ENCODE peak calls at places on chromosomes 5 and 9, in nine cellular contexts. One of them, this sample, is unnamed.
A peak's percentile ranks its signal among the peaks of the same experiment; 100 is the strongest.

GRCh38 chr5:114192108-114192507 is 169.8 kb upstream of the KCNN2 start:
- DNase-seq in effector CD4-positive, alpha-beta T cell: no peak
- DNase-seq in stimulated activated CD8-positive, alpha-beta memory T cell treated with anti-CD3 and anti-CD28 coated beads, Interleukin-15, amount 100 ng/mL, for 24 hours: no peak
- DNase-seq in IMR-90: peak; percentile 88
- DNase-seq in non-pigmented ciliary epithelial cell: no peak
- DNase-seq in cardiac muscle cell: no peak
- DNase-seq in HT1080: peak; percentile 86
- DNase-seq in Caco-2: no peak
- DNase-seq in activated T-cell treated with anti-CD3 and anti-CD28 coated beads for 1 hour: no peak
- DNase-seq in this sample: peak; percentile 66

GRCh38 chr5:132020568-132021339 is 9.3 kb upstream of the ACSL6 start:
- DNase-seq in non-pigmented ciliary epithelial cell: no peak
- DNase-seq in activated T-cell treated with anti-CD3 and anti-CD28 coated beads for 1 hour: no peak
- DNase-seq in HT1080: no peak
- DNase-seq in cardiac muscle cell: no peak
- DNase-seq in Caco-2: no peak
- DNase-seq in IMR-90: no peak
- DNase-seq in stimulated activated CD8-positive, alpha-beta memory T cell treated with anti-CD3 and anti-CD28 coated beads, Interleukin-15, amount 100 ng/mL, for 24 hours: no peak
- DNase-seq in effector CD4-positive, alpha-beta T cell: no peak
- DNase-seq in this sample: no peak

GRCh38 chr5:96292582-96293247 is 140.3 kb downstream of the PCSK1 start:
- DNase-seq in stimulated activated CD8-positive, alpha-beta memory T cell treated with anti-CD3 and anti-CD28 coated beads, Interleukin-15, amount 100 ng/mL, for 24 hours: no peak
- DNase-seq in cardiac muscle cell: peak; percentile 85
- DNase-seq in activated T-cell treated with anti-CD3 and anti-CD28 coated beads for 1 hour: no peak
- DNase-seq in HT1080: no peak
- DNase-seq in non-pigmented ciliary epithelial cell: no peak
- DNase-seq in IMR-90: no peak
- DNase-seq in effector CD4-positive, alpha-beta T cell: no peak
- DNase-seq in Caco-2: no peak
- DNase-seq in this sample: peak; percentile 39

GRCh38 chr9:118023649-118024048 is 319.4 kb downstream of the TLR4 start:
- DNase-seq in non-pigmented ciliary epithelial cell: no peak
- DNase-seq in effector CD4-positive, alpha-beta T cell: no peak
- DNase-seq in IMR-90: no peak
- DNase-seq in cardiac muscle cell: no peak
- DNase-seq in stimulated activated CD8-positive, alpha-beta memory T cell treated with anti-CD3 and anti-CD28 coated beads, Interleukin-15, amount 100 ng/mL, for 24 hours: no peak
- DNase-seq in activated T-cell treated with anti-CD3 and anti-CD28 coated beads for 1 hour: no peak
- DNase-seq in Caco-2: no peak
- DNase-seq in HT1080: peak; percentile 16
- DNase-seq in this sample: no peak

GRCh38 chr5:44292736-44293135 is 96.5 kb downstream of the FGF10 start:
- DNase-seq in cardiac muscle cell: no peak
- DNase-seq in effector CD4-positive, alpha-beta T cell: no peak
- DNase-seq in non-pigmented ciliary epithelial cell: no peak
- DNase-seq in Caco-2: no peak
- DNase-seq in stimulated activated CD8-positive, alpha-beta memory T cell treated with anti-CD3 and anti-CD28 coated beads, Interleukin-15, amount 100 ng/mL, for 24 hours: no peak
- DNase-seq in activated T-cell treated with anti-CD3 and anti-CD28 coated beads for 1 hour: no peak
- DNase-seq in IMR-90: no peak
- DNase-seq in HT1080: no peak
- DNase-seq in this sample: no peak

GRCh38 chr9:105385372-105385985 is 62.4 kb upstream of the FSD1L start:
- DNase-seq in HT1080: no peak
- DNase-seq in IMR-90: no peak
- DNase-seq in activated T-cell treated with anti-CD3 and anti-CD28 coated beads for 1 hour: no peak
- DNase-seq in stimulated activated CD8-positive, alpha-beta memory T cell treated with anti-CD3 and anti-CD28 coated beads, Interleukin-15, amount 100 ng/mL, for 24 hours: no peak
- DNase-seq in Caco-2: no peak
- DNase-seq in non-pigmented ciliary epithelial cell: no peak
- DNase-seq in effector CD4-positive, alpha-beta T cell: no peak
- DNase-seq in cardiac muscle cell: peak; percentile 48
- DNase-seq in this sample: peak; percentile 25

GRCh38 chr5:151157426-151158286 is at the start of gene ANXA6:
- DNase-seq in Caco-2: peak; percentile 83
- DNase-seq in HT1080: peak; percentile 86
- DNase-seq in effector CD4-positive, alpha-beta T cell: peak; percentile 59
- DNase-seq in non-pigmented ciliary epithelial cell: peak; percentile 28
- DNase-seq in stimulated activated CD8-positive, alpha-beta memory T cell treated with anti-CD3 and anti-CD28 coated beads, Interleukin-15, amount 100 ng/mL, for 24 hours: peak; percentile 41
- DNase-seq in activated T-cell treated with anti-CD3 and anti-CD28 coated beads for 1 hour: peak; percentile 51
- DNase-seq in cardiac muscle cell: peak; percentile 87
- DNase-seq in IMR-90: peak; percentile 73
- DNase-seq in this sample: peak; percentile 81

GRCh38 chr9:129823163-129823933 is 588 bp downstream of the TOR1A start:
- DNase-seq in Caco-2: no peak
- DNase-seq in stimulated activated CD8-positive, alpha-beta memory T cell treated with anti-CD3 and anti-CD28 coated beads, Interleukin-15, amount 100 ng/mL, for 24 hours: no peak
- DNase-seq in effector CD4-positive, alpha-beta T cell: peak; percentile 9
- DNase-seq in HT1080: peak; percentile 28
- DNase-seq in non-pigmented ciliary epithelial cell: no peak
- DNase-seq in cardiac muscle cell: peak; percentile 42
- DNase-seq in activated T-cell treated with anti-CD3 and anti-CD28 coated beads for 1 hour: no peak
- DNase-seq in IMR-90: peak; percentile 27
- DNase-seq in this sample: peak; percentile 66

GRCh38 chr9:89207026-89207425 is 28.4 kb upstream of the SHC3 start:
- DNase-seq in activated T-cell treated with anti-CD3 and anti-CD28 coated beads for 1 hour: no peak
- DNase-seq in stimulated activated CD8-positive, alpha-beta memory T cell treated with anti-CD3 and anti-CD28 coated beads, Interleukin-15, amount 100 ng/mL, for 24 hours: no peak
- DNase-seq in cardiac muscle cell: no peak
- DNase-seq in non-pigmented ciliary epithelial cell: no peak
- DNase-seq in IMR-90: no peak
- DNase-seq in Caco-2: no peak
- DNase-seq in effector CD4-positive, alpha-beta T cell: no peak
- DNase-seq in HT1080: no peak
- DNase-seq in this sample: no peak

GRCh38 chr9:124128568-124128967 is 117.0 kb downstream of the LHX2 start:
- DNase-seq in IMR-90: no peak
- DNase-seq in HT1080: no peak
- DNase-seq in Caco-2: no peak
- DNase-seq in stimulated activated CD8-positive, alpha-beta memory T cell treated with anti-CD3 and anti-CD28 coated beads, Interleukin-15, amount 100 ng/mL, for 24 hours: no peak
- DNase-seq in cardiac muscle cell: no peak
- DNase-seq in non-pigmented ciliary epithelial cell: no peak
- DNase-seq in effector CD4-positive, alpha-beta T cell: no peak
- DNase-seq in activated T-cell treated with anti-CD3 and anti-CD28 coated beads for 1 hour: no peak
- DNase-seq in this sample: no peak

GRCh38 chr9:33919276-33919897 is 102.4 kb downstream of the UBE2R2 start:
- DNase-seq in cardiac muscle cell: no peak
- DNase-seq in activated T-cell treated with anti-CD3 and anti-CD28 coated beads for 1 hour: no peak
- DNase-seq in stimulated activated CD8-positive, alpha-beta memory T cell treated with anti-CD3 and anti-CD28 coated beads, Interleukin-15, amount 100 ng/mL, for 24 hours: no peak
- DNase-seq in IMR-90: no peak
- DNase-seq in HT1080: no peak
- DNase-seq in Caco-2: no peak
- DNase-seq in effector CD4-positive, alpha-beta T cell: no peak
- DNase-seq in non-pigmented ciliary epithelial cell: no peak
- DNase-seq in this sample: no peak

GRCh38 chr9:98214811-98215210 is 22.4 kb upstream of the CORO2A start:
- DNase-seq in activated T-cell treated with anti-CD3 and anti-CD28 coated beads for 1 hour: no peak
- DNase-seq in stimulated activated CD8-positive, alpha-beta memory T cell treated with anti-CD3 and anti-CD28 coated beads, Interleukin-15, amount 100 ng/mL, for 24 hours: no peak
- DNase-seq in effector CD4-positive, alpha-beta T cell: no peak
- DNase-seq in cardiac muscle cell: no peak
- DNase-seq in HT1080: no peak
- DNase-seq in Caco-2: no peak
- DNase-seq in non-pigmented ciliary epithelial cell: no peak
- DNase-seq in IMR-90: no peak
- DNase-seq in this sample: no peak

GRCh38 chr9:74963043-74963442 is 10.3 kb upstream of the C9orf40 start:
- DNase-seq in Caco-2: no peak
- DNase-seq in cardiac muscle cell: no peak
- DNase-seq in non-pigmented ciliary epithelial cell: no peak
- DNase-seq in stimulated activated CD8-positive, alpha-beta memory T cell treated with anti-CD3 and anti-CD28 coated beads, Interleukin-15, amount 100 ng/mL, for 24 hours: no peak
- DNase-seq in effector CD4-positive, alpha-beta T cell: no peak
- DNase-seq in IMR-90: no peak
- DNase-seq in HT1080: no peak
- DNase-seq in activated T-cell treated with anti-CD3 and anti-CD28 coated beads for 1 hour: no peak
- DNase-seq in this sample: no peak

GRCh38 chr9:99907208-99907532 is 716 bp downstream of the STX17 start:
- DNase-seq in HT1080: no peak
- DNase-seq in cardiac muscle cell: no peak
- DNase-seq in non-pigmented ciliary epithelial cell: no peak
- DNase-seq in IMR-90: no peak
- DNase-seq in activated T-cell treated with anti-CD3 and anti-CD28 coated beads for 1 hour: no peak
- DNase-seq in Caco-2: no peak
- DNase-seq in stimulated activated CD8-positive, alpha-beta memory T cell treated with anti-CD3 and anti-CD28 coated beads, Interleukin-15, amount 100 ng/mL, for 24 hours: no peak
- DNase-seq in effector CD4-positive, alpha-beta T cell: no peak
- DNase-seq in this sample: no peak